ENCODE peak calls at places on chromosomes 16 and 17, in five cellular contexts. N is CD4-positive, alpha-beta T cell; Z is NCI-H2171 treated with DMSO at 0.1 percent for 48 hours; Y is activated CD8-positive, alpha-beta memory T cell treated with anti-CD3 and anti-CD28 coated beads for 4 hours; U is H54. B is an unnamed sample.

GRCh38 chr16:84481051-84481735 is 23.3 kb downstream of the MEAK7 start:
- DNase-seq in N (no peak), Z (no peak), Y (no peak), U (no peak), B (no peak)

GRCh38 chr16:11112723-11113348 is 143.2 kb downstream of the SOCS1 start:
- DNase-seq in N (no peak), Z (peak; percentile 84), Y (no peak), U (no peak), B (no peak)

GRCh38 chr17:49898547-49899490 is 51.0 kb upstream of the TAC4 start:
- DNase-seq in N (no peak), Z (peak; percentile 13), Y (no peak), U (no peak), B (no peak)

GRCh38 chr16:11291021-11291716 is 10.0 kb upstream of the PRM1 start:
- DNase-seq in N (no peak), Z (no peak), Y (no peak), U (no peak), B (no peak)

GRCh38 chr16:25148568-25149215 is 37.1 kb downstream of the LCMT1 start:
- DNase-seq in N (no peak), Z (no peak), Y (no peak), U (no peak), B (no peak)

GRCh38 chr16:78211951-78212350 is 112.5 kb downstream of the WWOX start:
- DNase-seq in N (no peak), Z (no peak), Y (no peak), U (no peak), B (no peak)

GRCh38 chr17:9646556-9646905 is 1.2 kb downstream of the USP43 start:
- DNase-seq in N (no peak), Z (peak; percentile 14), Y (no peak), U (no peak), B (no peak)

GRCh38 chr17:39591958-39592954 is 15.5 kb downstream of the NEUROD2 start:
- DNase-seq in N (no peak), Z (peak; percentile 80), Y (no peak), U (no peak), B (no peak)

GRCh38 chr17:81189670-81190530 is 23.9 kb upstream of the AATK start:
- DNase-seq in N (no peak), Z (no peak), Y (no peak), U (peak; percentile 44), B (no peak)

GRCh38 chr16:88811850-88812736 is at the start of gene APRT:
- DNase-seq in N (peak; percentile 93), Z (peak; percentile 80), Y (peak; percentile 93), U (peak; percentile 88), B (peak; percentile 95)